ENCODE peak calls at places on chromosomes 1 and 21, in six cellular contexts. B is hepatocyte, Q is upper lobe of right lung, U is endodermal cell, T is IMR-90, Y is right atrium auricular region. X is an unnamed sample.
A peak's percentile ranks its signal among the peaks of the same experiment; 100 is the strongest.

GRCh38 chr1:160398823-160399222 is 1.5 kb upstream of the VANGL2 start:
- DNase-seq in B (peak; percentile 3), Q (no peak), U (no peak), T (no peak), Y (no peak), X (no peak)

GRCh38 chr1:39128126-39128525 is 76.4 kb upstream of the MACF1 start:
- DNase-seq in B (no peak), Q (no peak), U (no peak), T (no peak), Y (no peak), X (no peak)

GRCh38 chr1:2633401-2633935 is 652 bp upstream of the MMEL1 start:
- DNase-seq in B (no peak), Q (peak; percentile 53), U (no peak), T (no peak), Y (no peak), X (no peak)

GRCh38 chr1:27592600-27593340 is 11.2 kb downstream of the AHDC1 start:
- DNase-seq in B (no peak), Q (no peak), U (peak; percentile 88), T (no peak), Y (no peak), X (no peak)

GRCh38 chr1:109877320-109877771 is 33.3 kb upstream of the CSF1 start:
- DNase-seq in B (peak; percentile 85), Q (peak; percentile 81), U (peak; percentile 92), T (peak; percentile 94), Y (peak; percentile 84), X (peak; percentile 87)

GRCh38 chr1:246592695-246593094 is 26.4 kb downstream of the CNST start:
- DNase-seq in B (no peak), Q (no peak), U (no peak), T (peak; percentile 94), Y (no peak), X (no peak)

GRCh38 chr1:206109718-206110117 is 7.5 kb downstream of the AVPR1B start:
- DNase-seq in B (no peak), Q (no peak), U (no peak), T (no peak), Y (peak; percentile 18), X (no peak)

GRCh38 chr1:31412732-31413404 is at the start of gene SERINC2:
- DNase-seq in B (peak; percentile 89), Q (peak; percentile 81), U (peak; percentile 84), T (no peak), Y (no peak), X (peak; percentile 35)

GRCh38 chr1:245085508-245086095 is 69.2 kb upstream of the KIF26B start:
- DNase-seq in B (peak; percentile 39), Q (no peak), U (no peak), T (peak; percentile 97), Y (no peak), X (no peak)

GRCh38 chr21:17003221-17003620 is 509.6 kb upstream of the CXADR start:
- DNase-seq in B (no peak), Q (no peak), U (no peak), T (peak; percentile 61), Y (no peak), X (no peak)

GRCh38 chr1:64537942-64538341 is 68.0 kb downstream of the CACHD1 start:
- DNase-seq in B (no peak), Q (no peak), U (no peak), T (no peak), Y (no peak), X (no peak)
- H3K4me3 ChIP-seq in B (no peak overlapping the region), Q (no peak overlapping the region), U (no peak overlapping the region), T (no peak overlapping the region), Y (no peak overlapping the region), X (no peak overlapping the region)

GRCh38 chr1:47727051-47727708 is 270.0 kb downstream of the TRABD2B start:
- DNase-seq in B (peak; percentile 66), Q (no peak), U (peak; percentile 20), T (no peak), Y (no peak), X (no peak)

GRCh38 chr1:47726496-47726855 is 270.7 kb downstream of the TRABD2B start:
- DNase-seq in B (no peak), Q (no peak), U (peak; percentile 8), T (no peak), Y (no peak), X (no peak)

GRCh38 chr1:47731730-47732129 is 265.5 kb downstream of the TRABD2B start:
- DNase-seq in B (no peak), Q (no peak), U (peak; percentile 25), T (no peak), Y (no peak), X (no peak)

GRCh38 chr1:47732489-47732888 is 264.7 kb downstream of the TRABD2B start:
- DNase-seq in B (peak; percentile 72), Q (no peak), U (peak; percentile 10), T (no peak), Y (no peak), X (no peak)

GRCh38 chr1:47729685-47730084 is 267.5 kb downstream of the TRABD2B start:
- DNase-seq in B (no peak), Q (no peak), U (no peak), T (no peak), Y (no peak), X (no peak)
- H3K4me1 ChIP-seq in B (peaks cover 23% of the 10 kb centered on the region), Q (peaks cover 11% of the 10 kb centered on the region), U (peaks cover 9% of the 10 kb centered on the region), T (no peaks in the 10 kb centered on the region), Y (no peaks in the 10 kb centered on the region), X (peaks cover 5% of the 10 kb centered on the region)

GRCh38 chr1:167197692-167198091 is 23.0 kb upstream of the POU2F1 start:
- DNase-seq in B (no peak), Q (no peak), U (no peak), T (no peak), Y (no peak), X (no peak)
- TF ChIP-seq CTCF in B (no peak), Q (no peak), U (peak; percentile 20), T (no peak), Y (no peak), X (no peak)

GRCh38 chr1:8317647-8318360 is at the start of gene SLC45A1:
- DNase-seq in B (peak; percentile 78), Q (peak; percentile 86), U (peak; percentile 87), T (peak; percentile 57), Y (peak; percentile 81), X (peak; percentile 85)
- H3K4me3 ChIP-seq in B (peak within 1 kb of the TSS; percentile 45), Q (peak within 1 kb of the TSS; percentile 56), U (peak within 1 kb of the TSS; percentile 56), T (peak within 1 kb of the TSS; percentile 86), Y (peak within 1 kb of the TSS; percentile 78), X (peak within 1 kb of the TSS; percentile 59)

GRCh38 chr21:44933938-44934260 is 5.9 kb upstream of the SLX9 start:
- DNase-seq in B (no peak), Q (peak; percentile 52), U (no peak), T (no peak), Y (no peak), X (peak; percentile 26)

GRCh38 chr21:44935533-44935927 is 4.3 kb upstream of the SLX9 start:
- DNase-seq in B (no peak), Q (no peak), U (peak; percentile 41), T (no peak), Y (no peak), X (peak; percentile 37)

GRCh38 chr21:44933199-44933937 is 6.5 kb upstream of the SLX9 start:
- DNase-seq in B (no peak), Q (peak; percentile 35), U (no peak), T (no peak), Y (no peak), X (peak; percentile 31)

GRCh38 chr21:44934797-44935532 is 4.9 kb upstream of the SLX9 start:
- DNase-seq in B (no peak), Q (peak; percentile 50), U (no peak), T (no peak), Y (no peak), X (peak; percentile 43)

GRCh38 chr21:44934276-44934675 is 5.6 kb upstream of the SLX9 start:
- DNase-seq in B (no peak), Q (peak; percentile 11), U (no peak), T (no peak), Y (no peak), X (no peak)
- H3K4me1 ChIP-seq in B (peaks cover 17% of the 10 kb centered on the region), Q (peaks cover 21% of the 10 kb centered on the region), U (peaks cover 3% of the 10 kb centered on the region), T (peaks cover 13% of the 10 kb centered on the region), Y (no peaks in the 10 kb centered on the region), X (peaks cover 25% of the 10 kb centered on the region)

DNA sequence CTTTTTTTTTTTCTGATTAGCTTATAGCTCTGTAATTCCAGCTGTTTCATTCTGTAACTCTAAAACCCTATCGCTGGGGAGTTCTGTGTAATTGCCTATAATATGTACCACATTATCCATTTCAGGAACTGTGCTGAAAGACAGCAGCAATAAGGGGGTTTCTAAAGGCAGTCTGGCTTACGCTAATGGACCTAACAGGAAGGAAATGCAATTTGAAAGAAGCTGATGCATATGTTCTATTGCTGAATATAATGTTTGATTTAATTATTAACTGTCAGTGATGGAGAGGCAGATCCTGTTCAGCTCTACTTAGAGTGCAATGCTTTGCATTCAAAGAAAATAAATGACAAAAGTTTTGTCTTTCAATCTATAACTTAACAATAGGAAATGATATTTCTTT is 209.4 kb upstream of the SNX7 start:
- DNase-seq in B (no peak), Q (no peak), U (no peak), T (no peak), Y (no peak), X (no peak)
- TF ChIP-seq CTCF in B (no peak), Q (no peak), U (no peak), T (no peak), Y (no peak), X (no peak)

DNA sequence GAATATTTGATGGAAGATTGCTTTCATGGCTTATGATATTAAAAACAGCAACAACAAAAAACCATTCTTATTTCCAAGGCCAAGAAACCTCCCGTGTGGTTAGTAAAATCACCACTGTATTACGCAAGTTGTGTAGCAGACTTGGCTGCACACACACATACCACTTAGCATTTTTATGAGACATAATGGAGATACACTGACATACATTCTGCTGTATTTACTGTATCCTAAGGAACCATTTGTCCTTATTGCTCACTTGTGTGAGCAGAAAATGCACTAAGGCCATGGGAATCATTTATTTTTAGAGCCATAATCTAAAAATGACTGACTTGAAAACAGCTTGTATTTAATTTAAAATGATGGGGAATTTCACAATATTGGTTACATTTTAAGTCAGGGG is 584 bp upstream of the C1orf141 start:
- DNase-seq in B (peak; percentile 26), Q (no peak), U (no peak), T (peak; percentile 86), Y (no peak), X (no peak)
- H3K4me3 ChIP-seq in B (no peak overlapping the region), Q (no peak overlapping the region), U (no peak overlapping the region), T (no peak overlapping the region), Y (no peak overlapping the region), X (no peak overlapping the region)

X was measured in psoas muscle.